ENCODE peak calls at places on chromosomes 16 and 17, in four cellular contexts. T is AG09309, I is adrenal gland, H is MM.1S. F is an unnamed sample.

GRCh38 chr17:6061290-6061689 is 8.9 kb upstream of the WSCD1 start:
- DNase-seq in I (peak; percentile 87), T (no peak), H (no peak), F (no peak)

GRCh38 chr17:62869885-62870580 is 61.9 kb upstream of the MARCHF10 start:
- DNase-seq in T (no peak), I (no peak), H (peak; percentile 50), F (no peak)

GRCh38 chr17:53749178-53749577 is 73.5 kb upstream of the KIF2B start:
- DNase-seq in T (no peak), H (peak; percentile 77), I (no peak), F (no peak)

GRCh38 chr17:77372444-77373297 is 231.9 kb downstream of the SEC14L1 start:
- DNase-seq in T (no peak), H (peak; percentile 75), I (peak; percentile 91), F (peak; percentile 72)

GRCh38 chr17:49513616-49514373 is 18.7 kb downstream of the NGFR start:
- DNase-seq in T (no peak), H (no peak), I (no peak), F (no peak)

GRCh38 chr16:58127033-58127556 is 2.1 kb downstream of the CFAP20 start:
- DNase-seq in T (peak; percentile 14), H (peak; percentile 33), I (no peak), F (peak; percentile 88)

GRCh38 chr17:62859146-62859545 is 51.0 kb upstream of the MARCHF10 start:
- DNase-seq in T (peak; percentile 42), H (no peak), I (peak; percentile 42), F (no peak)

GRCh38 chr17:33099906-33100305 is 108.3 kb downstream of the SPACA3 start:
- DNase-seq in H (no peak), I (no peak), T (no peak), F (no peak)

GRCh38 chr17:75064867-75065561 is 18.0 kb downstream of the KCTD2 start:
- DNase-seq in T (no peak), I (no peak), H (no peak), F (no peak)

GRCh38 chr16:80433617-80434016 is 107.2 kb upstream of the DYNLRB2 start:
- DNase-seq in T (no peak), H (no peak), I (no peak), F (no peak)

GRCh38 chr16:30949655-30950515 is 1.0 kb downstream of the ORAI3 start:
- DNase-seq in I (peak; percentile 98), H (peak; percentile 58), T (no peak), F (peak; percentile 58)

GRCh38 chr16:5069048-5069447 is 2.6 kb upstream of the ALG1 start:
- DNase-seq in T (no peak), H (no peak), I (no peak), F (no peak)

GRCh38 chr17:74431568-74432483 is at the start of gene GPRC5C:
- DNase-seq in T (no peak), H (no peak), I (peak; percentile 71), F (no peak)

GRCh38 chr16:50166511-50167500 is 13.7 kb downstream of the TENT4B start:
- DNase-seq in I (no peak), H (no peak), T (no peak), F (no peak)

F was measured in NAMALWA.